ENCODE peak calls at places on chromosomes 3 and 15, in ten cellular contexts. One of them, this sample, is unnamed.

GRCh38 chr15:96851613-96852012 is 521.1 kb downstream of the NR2F2 start:
- DNase-seq in SK-N-SH: no peak
- DNase-seq in PC-3: peak
- DNase-seq in keratinocyte: no peak
- DNase-seq in mammary epithelial cell: peak
- DNase-seq in GM23248: no peak
- DNase-seq in fibroblast of lung: peak
- DNase-seq in neuronal stem cell: no peak
- DNase-seq in H9: no peak
- DNase-seq in IMR-90: peak
- DNase-seq in this sample: peak

GRCh38 chr15:74443100-74443909 is 9.5 kb upstream of the SEMA7A start:
- DNase-seq in SK-N-SH: no peak
- DNase-seq in PC-3: no peak
- DNase-seq in keratinocyte: no peak
- DNase-seq in mammary epithelial cell: no peak
- DNase-seq in GM23248: peak
- DNase-seq in fibroblast of lung: no peak
- DNase-seq in neuronal stem cell: no peak
- DNase-seq in H9: no peak
- DNase-seq in IMR-90: peak
- DNase-seq in this sample: peak

GRCh38 chr15:99074446-99074845 is 30.4 kb upstream of the SYNM start:
- DNase-seq in SK-N-SH: no peak
- DNase-seq in PC-3: no peak
- DNase-seq in keratinocyte: no peak
- DNase-seq in mammary epithelial cell: no peak
- DNase-seq in GM23248: no peak
- DNase-seq in fibroblast of lung: no peak
- DNase-seq in neuronal stem cell: no peak
- DNase-seq in H9: no peak
- DNase-seq in IMR-90: no peak
- DNase-seq in this sample: no peak

GRCh38 chr3:81749285-81749684 is 12.2 kb downstream of the GBE1 start:
- DNase-seq in SK-N-SH: no peak
- DNase-seq in PC-3: peak
- DNase-seq in keratinocyte: no peak
- DNase-seq in mammary epithelial cell: no peak
- DNase-seq in GM23248: no peak
- DNase-seq in fibroblast of lung: no peak
- DNase-seq in neuronal stem cell: no peak
- DNase-seq in H9: no peak
- DNase-seq in IMR-90: peak
- DNase-seq in this sample: no peak

GRCh38 chr3:3800685-3801509 is 1.7 kb downstream of the LRRN1 start:
- DNase-seq in SK-N-SH: peak
- DNase-seq in PC-3: no peak
- DNase-seq in keratinocyte: no peak
- DNase-seq in mammary epithelial cell: no peak
- DNase-seq in GM23248: peak
- DNase-seq in fibroblast of lung: no peak
- DNase-seq in neuronal stem cell: peak
- DNase-seq in H9: peak
- DNase-seq in IMR-90: no peak
- DNase-seq in this sample: peak

GRCh38 chr3:13657660-13658435 is 108.9 kb downstream of the FBLN2 start:
- DNase-seq in SK-N-SH: peak
- DNase-seq in PC-3: peak
- DNase-seq in keratinocyte: no peak
- DNase-seq in mammary epithelial cell: peak
- DNase-seq in GM23248: peak
- DNase-seq in fibroblast of lung: peak
- DNase-seq in neuronal stem cell: no peak
- DNase-seq in H9: peak
- DNase-seq in IMR-90: peak
- DNase-seq in this sample: no peak

GRCh38 chr15:80426316-80426715 is 22.1 kb downstream of the ARNT2 start:
- DNase-seq in SK-N-SH: no peak
- DNase-seq in PC-3: no peak
- DNase-seq in keratinocyte: no peak
- DNase-seq in mammary epithelial cell: no peak
- DNase-seq in GM23248: no peak
- DNase-seq in fibroblast of lung: no peak
- DNase-seq in neuronal stem cell: no peak
- DNase-seq in H9: no peak
- DNase-seq in IMR-90: no peak
- DNase-seq in this sample: no peak

GRCh38 chr3:128991355-128991895 is 2.5 kb downstream of the CFAP92 start:
- DNase-seq in SK-N-SH: no peak
- DNase-seq in PC-3: no peak
- DNase-seq in keratinocyte: no peak
- DNase-seq in mammary epithelial cell: no peak
- DNase-seq in GM23248: no peak
- DNase-seq in fibroblast of lung: no peak
- DNase-seq in neuronal stem cell: no peak
- DNase-seq in H9: no peak
- DNase-seq in IMR-90: no peak
- DNase-seq in this sample: no peak

DNA sequence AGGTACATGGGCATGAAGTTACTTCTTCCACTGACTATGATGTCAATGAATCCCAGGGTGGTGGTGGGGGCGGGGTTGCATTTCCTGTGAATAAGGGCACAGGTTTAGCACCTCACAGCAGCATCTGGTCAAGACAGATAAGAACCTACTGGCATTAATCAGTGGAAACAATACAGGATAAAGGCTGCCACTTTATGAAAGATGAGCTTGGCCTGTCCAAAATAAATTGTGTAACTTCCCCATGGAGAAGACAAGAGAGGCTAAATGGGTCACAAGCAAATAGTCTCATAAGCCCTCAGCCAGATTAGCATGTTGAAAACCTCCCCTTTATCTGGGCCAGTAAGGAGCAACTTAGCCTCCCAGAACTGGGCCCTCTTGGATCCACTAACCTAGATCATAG is 27.4 kb upstream of the PLSCR2 start:
- DNase-seq in SK-N-SH: no peak
- DNase-seq in PC-3: no peak
- DNase-seq in keratinocyte: no peak
- DNase-seq in mammary epithelial cell: no peak
- DNase-seq in GM23248: no peak
- DNase-seq in fibroblast of lung: no peak
- DNase-seq in neuronal stem cell: no peak
- DNase-seq in H9: no peak
- DNase-seq in IMR-90: no peak
- DNase-seq in this sample: no peak
- H3K4me2 ChIP-seq in SK-N-SH: no peak
- H3K4me2 ChIP-seq in PC-3: no peak
- H3K4me2 ChIP-seq in keratinocyte: no peak
- H3K4me2 ChIP-seq in mammary epithelial cell: no peak
- H3K4me2 ChIP-seq in GM23248: no peak
- H3K4me2 ChIP-seq in fibroblast of lung: no peak
- H3K4me2 ChIP-seq in neuronal stem cell: no peak
- H3K4me2 ChIP-seq in H9: no peak
- H3K4me2 ChIP-seq in IMR-90: no peak
- H3K4me2 ChIP-seq in this sample: no peak

GRCh38 chr3:50300681-50301254 is 1.6 kb upstream of the HYAL3 start:
- DNase-seq in SK-N-SH: no peak
- DNase-seq in PC-3: no peak
- DNase-seq in keratinocyte: no peak
- DNase-seq in mammary epithelial cell: no peak
- DNase-seq in GM23248: no peak
- DNase-seq in fibroblast of lung: no peak
- DNase-seq in neuronal stem cell: no peak
- DNase-seq in H9: no peak
- DNase-seq in IMR-90: no peak
- DNase-seq in this sample: no peak

GRCh38 chr3:50304601-50305000 is 1.2 kb upstream of the HYAL1 start:
- DNase-seq in SK-N-SH: no peak
- DNase-seq in PC-3: peak
- DNase-seq in keratinocyte: no peak
- DNase-seq in mammary epithelial cell: peak
- DNase-seq in GM23248: peak
- DNase-seq in fibroblast of lung: no peak
- DNase-seq in neuronal stem cell: no peak
- DNase-seq in H9: no peak
- DNase-seq in IMR-90: peak
- DNase-seq in this sample: no peak

GRCh38 chr3:50299929-50300680 is 900 bp upstream of the HYAL3 start:
- DNase-seq in SK-N-SH: no peak
- DNase-seq in PC-3: no peak
- DNase-seq in keratinocyte: no peak
- DNase-seq in mammary epithelial cell: peak
- DNase-seq in GM23248: peak
- DNase-seq in fibroblast of lung: no peak
- DNase-seq in neuronal stem cell: no peak
- DNase-seq in H9: no peak
- DNase-seq in IMR-90: peak
- DNase-seq in this sample: peak

GRCh38 chr3:50302095-50303037 is 1.0 kb downstream of the HYAL1 start:
- DNase-seq in SK-N-SH: no peak
- DNase-seq in PC-3: no peak
- DNase-seq in keratinocyte: no peak
- DNase-seq in mammary epithelial cell: no peak
- DNase-seq in GM23248: no peak
- DNase-seq in fibroblast of lung: no peak
- DNase-seq in neuronal stem cell: no peak
- DNase-seq in H9: no peak
- DNase-seq in IMR-90: no peak
- DNase-seq in this sample: no peak

GRCh38 chr3:50303038-50303815 is at the start of gene HYAL1:
- DNase-seq in SK-N-SH: peak
- DNase-seq in PC-3: no peak
- DNase-seq in keratinocyte: no peak
- DNase-seq in mammary epithelial cell: no peak
- DNase-seq in GM23248: no peak
- DNase-seq in fibroblast of lung: no peak
- DNase-seq in neuronal stem cell: no peak
- DNase-seq in H9: peak
- DNase-seq in IMR-90: no peak
- DNase-seq in this sample: no peak
- H3K9ac ChIP-seq in SK-N-SH: no peak
- H3K9ac ChIP-seq in PC-3: no peak
- H3K9ac ChIP-seq in keratinocyte: peak
- H3K9ac ChIP-seq in mammary epithelial cell: no peak
- H3K9ac ChIP-seq in GM23248: no peak
- H3K9ac ChIP-seq in fibroblast of lung: no peak
- H3K9ac ChIP-seq in neuronal stem cell: peak
- H3K9ac ChIP-seq in H9: no peak
- H3K9ac ChIP-seq in IMR-90: no peak
- H3K9ac ChIP-seq in this sample: no peak

GRCh38 chr3:9109570-9109914 is 139.9 kb downstream of the SRGAP3 start:
- DNase-seq in SK-N-SH: no peak
- DNase-seq in PC-3: no peak
- DNase-seq in keratinocyte: no peak
- DNase-seq in mammary epithelial cell: no peak
- DNase-seq in GM23248: no peak
- DNase-seq in fibroblast of lung: no peak
- DNase-seq in neuronal stem cell: no peak
- DNase-seq in H9: no peak
- DNase-seq in IMR-90: no peak
- DNase-seq in this sample: no peak

GRCh38 chr3:9111349-9112265 is 137.8 kb downstream of the SRGAP3 start:
- DNase-seq in SK-N-SH: no peak
- DNase-seq in PC-3: no peak
- DNase-seq in keratinocyte: no peak
- DNase-seq in mammary epithelial cell: no peak
- DNase-seq in GM23248: peak
- DNase-seq in fibroblast of lung: no peak
- DNase-seq in neuronal stem cell: no peak
- DNase-seq in H9: peak
- DNase-seq in IMR-90: peak
- DNase-seq in this sample: peak

GRCh38 chr3:9110802-9111201 is 138.6 kb downstream of the SRGAP3 start:
- DNase-seq in SK-N-SH: no peak
- DNase-seq in PC-3: no peak
- DNase-seq in keratinocyte: no peak
- DNase-seq in mammary epithelial cell: no peak
- DNase-seq in GM23248: no peak
- DNase-seq in fibroblast of lung: no peak
- DNase-seq in neuronal stem cell: no peak
- DNase-seq in H9: no peak
- DNase-seq in IMR-90: no peak
- DNase-seq in this sample: no peak

GRCh38 chr3:9108876-9109569 is 140.4 kb downstream of the SRGAP3 start:
- DNase-seq in SK-N-SH: no peak
- DNase-seq in PC-3: no peak
- DNase-seq in keratinocyte: no peak
- DNase-seq in mammary epithelial cell: no peak
- DNase-seq in GM23248: no peak
- DNase-seq in fibroblast of lung: no peak
- DNase-seq in neuronal stem cell: no peak
- DNase-seq in H9: no peak
- DNase-seq in IMR-90: no peak
- DNase-seq in this sample: no peak

GRCh38 chr3:9110316-9110715 is 139.1 kb downstream of the SRGAP3 start:
- DNase-seq in SK-N-SH: no peak
- DNase-seq in PC-3: no peak
- DNase-seq in keratinocyte: no peak
- DNase-seq in mammary epithelial cell: no peak
- DNase-seq in GM23248: no peak
- DNase-seq in fibroblast of lung: no peak
- DNase-seq in neuronal stem cell: no peak
- DNase-seq in H9: no peak
- DNase-seq in IMR-90: no peak
- DNase-seq in this sample: no peak
- H3K4me2 ChIP-seq in SK-N-SH: no peak
- H3K4me2 ChIP-seq in PC-3: no peak
- H3K4me2 ChIP-seq in keratinocyte: no peak
- H3K4me2 ChIP-seq in mammary epithelial cell: no peak
- H3K4me2 ChIP-seq in GM23248: no peak
- H3K4me2 ChIP-seq in fibroblast of lung: no peak
- H3K4me2 ChIP-seq in neuronal stem cell: no peak
- H3K4me2 ChIP-seq in H9: no peak
- H3K4me2 ChIP-seq in IMR-90: no peak
- H3K4me2 ChIP-seq in this sample: no peak

GRCh38 chr3:154936196-154936595 is 143.9 kb upstream of the MME start:
- DNase-seq in SK-N-SH: no peak
- DNase-seq in PC-3: no peak
- DNase-seq in keratinocyte: no peak
- DNase-seq in mammary epithelial cell: no peak
- DNase-seq in GM23248: no peak
- DNase-seq in fibroblast of lung: no peak
- DNase-seq in neuronal stem cell: no peak
- DNase-seq in H9: no peak
- DNase-seq in IMR-90: peak
- DNase-seq in this sample: no peak

GRCh38 chr3:154926721-154927120 is 153.4 kb upstream of the MME start:
- DNase-seq in SK-N-SH: no peak
- DNase-seq in PC-3: no peak
- DNase-seq in keratinocyte: no peak
- DNase-seq in mammary epithelial cell: no peak
- DNase-seq in GM23248: no peak
- DNase-seq in fibroblast of lung: peak
- DNase-seq in neuronal stem cell: no peak
- DNase-seq in H9: no peak
- DNase-seq in IMR-90: no peak
- DNase-seq in this sample: no peak

GRCh38 chr3:154932633-154933032 is 147.5 kb upstream of the MME start:
- DNase-seq in SK-N-SH: no peak
- DNase-seq in PC-3: no peak
- DNase-seq in keratinocyte: no peak
- DNase-seq in mammary epithelial cell: no peak
- DNase-seq in GM23248: no peak
- DNase-seq in fibroblast of lung: no peak
- DNase-seq in neuronal stem cell: no peak
- DNase-seq in H9: no peak
- DNase-seq in IMR-90: no peak
- DNase-seq in this sample: no peak

GRCh38 chr3:154933581-154933980 is 146.5 kb upstream of the MME start:
- DNase-seq in SK-N-SH: no peak
- DNase-seq in PC-3: no peak
- DNase-seq in keratinocyte: no peak
- DNase-seq in mammary epithelial cell: no peak
- DNase-seq in GM23248: no peak
- DNase-seq in fibroblast of lung: no peak
- DNase-seq in neuronal stem cell: no peak
- DNase-seq in H9: no peak
- DNase-seq in IMR-90: no peak
- DNase-seq in this sample: no peak

DNA sequence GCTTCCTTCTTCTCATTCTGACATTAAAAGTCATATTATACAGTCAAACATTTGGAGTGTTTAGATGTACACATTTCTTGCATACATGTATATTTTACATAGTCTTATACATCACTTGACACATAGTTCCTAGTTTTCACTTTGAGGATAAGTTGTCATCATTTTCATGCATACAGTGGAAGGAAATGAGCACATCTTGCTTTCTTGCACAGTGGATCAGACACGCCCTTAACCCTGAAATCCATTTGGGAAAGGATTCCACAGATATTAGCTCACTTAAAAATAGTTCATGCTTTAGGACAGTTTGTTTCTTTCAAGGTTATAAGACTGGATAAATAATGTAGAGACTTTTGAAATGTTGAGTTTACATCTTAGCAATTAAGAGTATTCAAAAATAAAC is 148.6 kb upstream of the MME start:
- DNase-seq in SK-N-SH: no peak
- DNase-seq in PC-3: no peak
- DNase-seq in keratinocyte: no peak
- DNase-seq in mammary epithelial cell: peak
- DNase-seq in GM23248: peak
- DNase-seq in fibroblast of lung: peak
- DNase-seq in neuronal stem cell: no peak
- DNase-seq in H9: no peak
- DNase-seq in IMR-90: peak
- DNase-seq in this sample: no peak
- H3K9ac ChIP-seq in SK-N-SH: no peak
- H3K9ac ChIP-seq in PC-3: no peak
- H3K9ac ChIP-seq in keratinocyte: no peak
- H3K9ac ChIP-seq in mammary epithelial cell: no peak
- H3K9ac ChIP-seq in GM23248: no peak
- H3K9ac ChIP-seq in fibroblast of lung: no peak
- H3K9ac ChIP-seq in neuronal stem cell: no peak
- H3K9ac ChIP-seq in H9: no peak
- H3K9ac ChIP-seq in IMR-90: no peak
- H3K9ac ChIP-seq in this sample: no peak

This sample was measured in astrocyte.